ENCODE peak calls at places on chromosomes 16 and 17, in six cellular contexts. U is HCT116, I is H1, V is GM12878, G is K562, F is HepG2. M is an unnamed sample. For H3K4me1, the result is how much of the 10 kb centered on the place peaks cover.

GRCh38 chr16:50610331-50611262 is 62.4 kb downstream of the NKD1 start:
- DNase-seq in U (no peak), I (no peak), V (no peak), G (peak), F (no peak), M (peak)

GRCh38 chr16:30120340-30121105 is 2.5 kb downstream of the MAPK3 start:
- DNase-seq in U (no peak), I (no peak), V (no peak), G (no peak), F (no peak), M (no peak)

GRCh38 chr16:83903739-83904138 is 4.8 kb downstream of the MLYCD start:
- DNase-seq in U (no peak), I (no peak), V (no peak), G (no peak), F (no peak), M (no peak)

GRCh38 chr17:45784293-45784582 is at the start of gene CRHR1:
- DNase-seq in U (no peak), I (no peak), V (no peak), G (no peak), F (no peak), M (no peak)

GRCh38 chr17:29136998-29137730 is 43.0 kb downstream of the MYO18A start:
- DNase-seq in U (no peak), I (no peak), V (no peak), G (no peak), F (no peak), M (no peak)

GRCh38 chr16:20610192-20610891 is 34.2 kb upstream of the ACSM2B start:
- DNase-seq in U (no peak), I (no peak), V (no peak), G (no peak), F (peak), M (no peak)

GRCh38 chr16:83574388-83574787 is 233.4 kb upstream of the HSBP1 start:
- DNase-seq in U (peak), I (peak), V (no peak), G (no peak), F (no peak), M (peak)

GRCh38 chr17:81976332-81977210 is 858 bp upstream of the ASPSCR1 start:
- DNase-seq in U (no peak), I (no peak), V (no peak), G (peak), F (no peak), M (no peak)

GRCh38 chr17:1882836-1883235 is 53.0 kb downstream of the RPA1 start:
- DNase-seq in U (no peak), I (no peak), V (no peak), G (peak), F (peak), M (no peak)

GRCh38 chr17:1709971-1710806 is at the start of gene TLCD2:
- DNase-seq in U (peak), I (no peak), V (no peak), G (peak), F (no peak), M (no peak)

GRCh38 chr16:67718668-67719047 is 458 bp downstream of the GFOD2 start:
- DNase-seq in U (no peak), I (no peak), V (no peak), G (no peak), F (no peak), M (no peak)

GRCh38 chr17:34252138-34252889 is 2.8 kb upstream of the CCL2 start:
- DNase-seq in U (no peak), I (no peak), V (peak), G (no peak), F (no peak), M (no peak)

GRCh38 chr17:77453613-77454559 is 313.1 kb downstream of the SEC14L1 start:
- DNase-seq in U (no peak), I (no peak), V (no peak), G (peak), F (peak), M (no peak)

GRCh38 chr17:15083225-15083624 is 181.9 kb downstream of the PMP22 start:
- DNase-seq in U (no peak), I (no peak), V (no peak), G (no peak), F (no peak), M (no peak)

GRCh38 chr17:11986939-11987329 is 10.3 kb downstream of the ZNF18 start:
- DNase-seq in U (peak), I (no peak), V (no peak), G (peak), F (peak), M (peak)

GRCh38 chr16:85606920-85607319 is 6.2 kb upstream of the GSE1 start:
- DNase-seq in U (no peak), I (no peak), V (no peak), G (no peak), F (no peak), M (no peak)
- H3K4me1 ChIP-seq in U (under half), I (half or more), V (under half), G (half or more), F (under half), M (half or more)

GRCh38 chr16:15981382-15981781 is 32.0 kb downstream of the ABCC1 start:
- DNase-seq in U (no peak), I (no peak), V (no peak), G (no peak), F (no peak), M (no peak)

GRCh38 chr16:15986261-15986660 is 36.8 kb downstream of the ABCC1 start:
- DNase-seq in U (no peak), I (no peak), V (no peak), G (no peak), F (no peak), M (no peak)

GRCh38 chr16:15980329-15980728 is 30.9 kb downstream of the ABCC1 start:
- DNase-seq in U (no peak), I (no peak), V (no peak), G (no peak), F (no peak), M (no peak)

GRCh38 chr16:15985144-15985543 is 35.7 kb downstream of the ABCC1 start:
- DNase-seq in U (no peak), I (no peak), V (no peak), G (no peak), F (no peak), M (no peak)

GRCh38 chr16:15983898-15984297 is 34.5 kb downstream of the ABCC1 start:
- DNase-seq in U (no peak), I (no peak), V (no peak), G (no peak), F (no peak), M (no peak)
- H3K9ac ChIP-seq in U (no peak), I (no peak), V (no peak), G (no peak), F (no peak), M (no peak)

GRCh38 chr16:88784074-88784855 is 755 bp downstream of the PIEZO1 start:
- DNase-seq in U (no peak), I (no peak), V (no peak), G (peak), F (peak), M (no peak)
- TF ChIP-seq ZNF274 in U (no peak), I (no peak), V (no peak), G (no peak), F (no peak), M (no peak)

DNA sequence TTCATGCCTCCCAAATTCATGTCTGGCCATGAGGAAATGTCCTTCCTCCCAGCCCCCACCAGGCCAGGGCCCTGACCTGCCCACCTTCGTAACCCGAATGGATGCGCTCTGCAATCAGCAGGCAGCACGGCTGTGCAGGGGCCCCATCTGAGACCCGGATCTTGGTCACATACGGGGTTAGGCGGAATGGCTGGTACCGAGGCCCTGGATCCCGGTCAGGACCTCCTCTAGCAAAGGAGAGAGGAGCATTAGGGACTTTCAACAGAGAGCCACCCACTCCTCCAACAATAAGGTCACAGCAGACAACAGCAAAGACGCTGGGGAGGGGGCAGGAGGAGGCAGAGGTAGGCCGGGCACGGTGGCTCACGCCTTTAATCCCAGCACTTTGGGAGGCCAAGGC is 3.6 kb downstream of the PER1 start:
- DNase-seq in U (no peak), I (no peak), V (no peak), G (no peak), F (no peak), M (no peak)
- H3K4me1 ChIP-seq in U (under half), I (under half), V (under half), G (under half), F (under half), M (under half)

GRCh38 chr16:87826798-87827587 is 42.3 kb downstream of the SLC7A5 start:
- DNase-seq in U (no peak), I (no peak), V (no peak), G (no peak), F (no peak), M (no peak)

GRCh38 chr16:87823146-87823929 is 46.0 kb downstream of the SLC7A5 start:
- DNase-seq in U (no peak), I (no peak), V (no peak), G (no peak), F (no peak), M (no peak)

GRCh38 chr16:87822571-87822970 is 46.7 kb downstream of the SLC7A5 start:
- DNase-seq in U (no peak), I (no peak), V (no peak), G (no peak), F (no peak), M (peak)

GRCh38 chr16:87824016-87824990 is 45.0 kb downstream of the SLC7A5 start:
- DNase-seq in U (no peak), I (no peak), V (no peak), G (no peak), F (no peak), M (no peak)

DNA sequence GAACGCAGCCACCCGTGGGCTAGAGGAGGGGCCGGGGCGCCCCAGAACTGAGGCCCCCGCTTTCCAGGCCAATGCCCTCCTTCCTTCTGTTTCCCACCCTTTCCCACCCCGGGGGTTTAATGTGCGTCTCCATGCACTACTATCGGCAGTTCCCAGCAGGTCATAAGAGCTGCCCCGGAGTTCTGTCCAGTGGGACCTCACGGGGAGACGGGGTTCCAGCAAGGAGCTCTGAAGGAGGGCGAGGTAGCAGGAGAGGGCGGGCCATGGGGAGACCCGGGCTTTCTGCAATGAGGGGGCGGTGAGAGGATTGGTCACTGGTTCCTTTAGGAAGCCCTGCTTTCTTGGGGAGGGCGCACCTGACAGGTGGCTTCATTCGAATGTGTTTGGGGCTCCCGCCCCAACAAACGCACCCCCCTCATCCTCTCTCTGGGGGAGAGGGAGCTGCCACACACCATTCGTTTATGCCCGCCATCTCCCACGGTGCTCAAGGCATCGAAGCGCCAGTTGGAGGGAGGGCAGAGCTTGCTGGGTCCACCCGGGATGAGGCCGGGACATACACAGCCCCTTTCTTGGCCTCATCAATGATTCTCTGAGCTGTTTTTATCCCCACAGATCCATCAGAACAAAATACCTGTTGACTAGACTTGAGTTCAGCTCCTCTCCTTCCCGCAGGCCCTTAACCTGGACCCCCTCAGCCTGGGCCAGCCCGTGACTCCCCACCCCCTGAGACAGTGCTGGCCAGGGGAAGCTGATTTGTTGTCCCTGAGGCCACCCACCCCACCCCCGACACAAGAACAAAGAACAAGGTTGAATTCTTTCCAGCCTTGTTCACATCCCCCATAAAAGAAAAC is 44.1 kb downstream of the SLC7A5 start:
- DNase-seq in U (no peak), I (no peak), V (no peak), G (no peak), F (peak), M (peak)
- H3K9ac ChIP-seq in U (no peak), I (no peak), V (no peak), G (no peak), F (no peak), M (peak)

GRCh38 chr16:8986818-8987191 is 23.1 kb upstream of the USP7 start:
- DNase-seq in U (no peak), I (no peak), V (no peak), G (no peak), F (no peak), M (no peak)
- TF ChIP-seq ZNF274 in U (no peak), I (no peak), V (no peak), G (no peak), F (no peak), M (no peak)

DNA sequence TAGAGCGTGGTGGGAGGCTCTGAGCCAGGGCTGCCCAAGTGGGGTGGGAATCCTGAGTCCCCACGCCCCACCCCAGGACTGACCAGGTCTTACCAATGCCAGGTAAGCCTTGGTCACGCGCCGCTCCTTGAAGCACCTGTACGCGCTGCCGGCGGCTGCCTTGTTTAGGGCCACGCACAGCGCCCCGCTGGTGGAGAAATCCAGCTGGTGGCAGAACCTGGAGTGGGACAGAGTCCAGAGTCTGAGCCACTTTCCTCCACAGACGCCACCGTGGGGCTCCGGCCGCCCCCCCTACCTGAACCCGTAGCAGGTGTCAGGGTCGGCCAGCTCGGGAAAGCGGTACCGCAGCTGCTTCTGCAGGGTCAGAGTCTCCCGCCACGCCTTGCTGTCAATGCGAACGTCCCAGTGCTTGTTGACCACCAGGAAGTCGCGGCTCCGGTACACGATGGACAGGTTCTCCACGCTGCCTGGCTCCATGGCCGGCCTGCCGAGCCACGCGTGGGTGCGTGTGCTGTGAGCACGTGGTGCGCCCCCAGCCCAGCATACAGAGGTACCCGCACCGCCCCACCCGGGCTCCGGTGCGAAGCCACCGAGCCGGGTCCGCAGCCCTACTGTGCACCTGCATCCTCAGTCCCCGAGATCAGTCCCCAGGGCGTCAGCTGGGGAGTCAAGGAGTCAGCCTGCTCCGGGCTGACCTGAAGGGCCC is 767 bp downstream of the RPUSD1 start:
- DNase-seq in U (no peak), I (no peak), V (no peak), G (no peak), F (no peak), M (no peak)
- H3K4me1 ChIP-seq in U (under half), I (under half), V (under half), G (under half), F (under half), M (under half)

GRCh38 chr17:64786337-64786736 is 124.2 kb upstream of the SMURF2 start:
- DNase-seq in U (no peak), I (no peak), V (no peak), G (no peak), F (no peak), M (no peak)
- H3K9ac ChIP-seq in U (no peak), I (no peak), V (no peak), G (no peak), F (no peak), M (no peak)

GRCh38 chr16:2883027-2883846 is at the start of gene FLYWCH2:
- DNase-seq in U (peak), I (peak), V (peak), G (peak), F (peak), M (peak)

GRCh38 chr16:2882460-2883026 is 472 bp upstream of the FLYWCH2 start:
- DNase-seq in U (peak), I (peak), V (peak), G (peak), F (peak), M (peak)

GRCh38 chr16:2879854-2880508 is 3.0 kb upstream of the FLYWCH2 start:
- DNase-seq in U (no peak), I (no peak), V (no peak), G (no peak), F (no peak), M (no peak)

GRCh38 chr16:2884041-2884451 is 1.0 kb downstream of the FLYWCH2 start:
- DNase-seq in U (no peak), I (no peak), V (no peak), G (no peak), F (no peak), M (no peak)
- TF ChIP-seq ZNF274 in U (no peak), I (no peak), V (no peak), G (no peak), F (no peak), M (no peak)